ENCODE peak calls at places on chromosomes 16 and 17, in six cellular contexts. D, Q, T, K, I and P are unnamed samples.

GRCh38 chr16:3509470-3509928 is 8.7 kb downstream of the CLUAP1 start:
- DNase-seq in D (no peak), Q (no peak), T (peak), K (no peak), I (no peak), P (peak)

GRCh38 chr16:88591577-88592021 is 21.4 kb downstream of the ZC3H18 start:
- DNase-seq in D (no peak), Q (peak), T (no peak), K (peak), I (no peak), P (no peak)

GRCh38 chr17:78278139-78278741 is 46.8 kb downstream of the TMEM235 start:
- DNase-seq in D (no peak), Q (no peak), T (no peak), K (no peak), I (no peak), P (no peak)

GRCh38 chr16:85345129-85345639 is 232.9 kb upstream of the CIBAR2 start:
- DNase-seq in D (no peak), Q (no peak), T (no peak), K (no peak), I (no peak), P (no peak)

GRCh38 chr17:8800656-8801055 is 1.5 kb upstream of the MFSD6L start:
- DNase-seq in D (no peak), Q (no peak), T (no peak), K (no peak), I (no peak), P (no peak)

GRCh38 chr16:88444826-88445582 is 8.1 kb upstream of the ZFPM1 start:
- DNase-seq in D (no peak), Q (no peak), T (no peak), K (no peak), I (no peak), P (no peak)

GRCh38 chr16:3859875-3860274 is 20.6 kb downstream of the CREBBP start:
- DNase-seq in D (no peak), Q (no peak), T (no peak), K (no peak), I (no peak), P (no peak)

GRCh38 chr16:24925163-24925562 is 79.4 kb downstream of the SLC5A11 start:
- DNase-seq in D (no peak), Q (no peak), T (no peak), K (no peak), I (no peak), P (no peak)

GRCh38 chr16:9633844-9634243 is 542.4 kb downstream of the HAPSTR1 start:
- DNase-seq in D (no peak), Q (no peak), T (no peak), K (no peak), I (no peak), P (no peak)

GRCh38 chr17:50685691-50686493 is 21.8 kb downstream of the ANKRD40 start:
- DNase-seq in D (no peak), Q (no peak), T (no peak), K (no peak), I (no peak), P (no peak)

GRCh38 chr17:31533546-31534155 is 142.2 kb downstream of the RAB11FIP4 start:
- DNase-seq in D (no peak), Q (no peak), T (peak), K (peak), I (no peak), P (peak)

GRCh38 chr17:42315402-42316156 is 27.3 kb downstream of the STAT5A start:
- DNase-seq in D (no peak), Q (no peak), T (no peak), K (no peak), I (no peak), P (no peak)

GRCh38 chr17:5194346-5194745 is 2.7 kb upstream of the ZNF594 start:
- DNase-seq in D (no peak), Q (no peak), T (no peak), K (no peak), I (no peak), P (no peak)

GRCh38 chr16:83966153-83966696 is 1.8 kb upstream of the NECAB2 start:
- DNase-seq in D (no peak), Q (no peak), T (no peak), K (no peak), I (no peak), P (no peak)

GRCh38 chr16:81515281-81515680 is 70.7 kb downstream of the CMIP start:
- DNase-seq in D (no peak), Q (no peak), T (no peak), K (no peak), I (no peak), P (no peak)

GRCh38 chr16:68283840-68284595 is 19.7 kb downstream of the SLC7A6 start:
- DNase-seq in D (no peak), Q (no peak), T (no peak), K (peak), I (no peak), P (no peak)

GRCh38 chr16:53817117-53817516 is 113.2 kb downstream of the FTO start:
- DNase-seq in D (no peak), Q (no peak), T (peak), K (no peak), I (no peak), P (no peak)

GRCh38 chr16:27154573-27155521 is 48.5 kb upstream of the KDM8 start:
- DNase-seq in D (no peak), Q (peak), T (peak), K (peak), I (peak), P (peak)

GRCh38 chr16:52572656-52573055 is 25.7 kb upstream of the TOX3 start:
- DNase-seq in D (no peak), Q (no peak), T (no peak), K (no peak), I (no peak), P (no peak)

GRCh38 chr16:81519298-81520150 is 74.9 kb downstream of the CMIP start:
- DNase-seq in D (no peak), Q (peak), T (no peak), K (no peak), I (no peak), P (no peak)

GRCh38 chr17:74738051-74738996 is 1.3 kb downstream of the RAB37 start:
- DNase-seq in D (no peak), Q (no peak), T (no peak), K (peak), I (peak), P (no peak)

GRCh38 chr17:51152766-51153209 is 571 bp upstream of the NME1 start:
- DNase-seq in D (peak), Q (no peak), T (no peak), K (no peak), I (no peak), P (no peak)

GRCh38 chr16:8096211-8096610 is 494.1 kb downstream of the TMEM114 start:
- DNase-seq in D (no peak), Q (no peak), T (no peak), K (no peak), I (no peak), P (no peak)

GRCh38 chr17:36627101-36627500 is 25.7 kb downstream of the MRM1 start:
- DNase-seq in D (no peak), Q (no peak), T (no peak), K (no peak), I (no peak), P (no peak)

GRCh38 chr17:57295526-57296023 is 39.3 kb downstream of the MSI2 start:
- DNase-seq in D (no peak), Q (no peak), T (no peak), K (no peak), I (no peak), P (no peak)

GRCh38 chr17:43114101-43114691 is 11.0 kb downstream of the BRCA1 start:
- DNase-seq in D (no peak), Q (no peak), T (no peak), K (no peak), I (no peak), P (no peak)

GRCh38 chr16:9275816-9276354 is 184.4 kb downstream of the HAPSTR1 start:
- DNase-seq in D (no peak), Q (no peak), T (no peak), K (no peak), I (no peak), P (no peak)

GRCh38 chr17:42129109-42129837 is 6.7 kb downstream of the HSPB9 start:
- DNase-seq in D (no peak), Q (no peak), T (no peak), K (no peak), I (no peak), P (no peak)

GRCh38 chr17:27226611-27227234 is 67.2 kb upstream of the WSB1 start:
- DNase-seq in D (no peak), Q (no peak), T (peak), K (no peak), I (no peak), P (peak)

GRCh38 chr17:2704031-2704889 is 7.3 kb downstream of the CLUH start:
- DNase-seq in D (no peak), Q (no peak), T (no peak), K (no peak), I (no peak), P (no peak)

GRCh38 chr17:34692932-34693331 is 113.5 kb downstream of the TMEM132E start:
- DNase-seq in D (no peak), Q (no peak), T (no peak), K (no peak), I (no peak), P (no peak)

GRCh38 chr17:79732804-79733691 is 2.3 kb downstream of the ENPP7 start:
- DNase-seq in D (no peak), Q (no peak), T (no peak), K (peak), I (no peak), P (no peak)

GRCh38 chr16:77193377-77193776 is 2.4 kb downstream of the MON1B start:
- DNase-seq in D (no peak), Q (no peak), T (no peak), K (no peak), I (no peak), P (no peak)

GRCh38 chr16:58448890-58449289 is 51.1 kb upstream of the NDRG4 start:
- DNase-seq in D (no peak), Q (no peak), T (no peak), K (no peak), I (no peak), P (no peak)

GRCh38 chr16:13332713-13333255 is 431.4 kb downstream of the SHISA9 start:
- DNase-seq in D (no peak), Q (no peak), T (no peak), K (no peak), I (no peak), P (no peak)

GRCh38 chr17:76709077-76709950 is 1.5 kb downstream of the MXRA7 start:
- DNase-seq in D (no peak), Q (peak), T (no peak), K (no peak), I (no peak), P (no peak)

GRCh38 chr17:35117984-35118383 is 1.7 kb downstream of the RAD51D start:
- DNase-seq in D (no peak), Q (no peak), T (peak), K (peak), I (no peak), P (no peak)

GRCh38 chr16:67562918-67563707 is 787 bp downstream of the CTCF start:
- DNase-seq in D (peak), Q (peak), T (peak), K (peak), I (peak), P (peak)

GRCh38 chr17:51229889-51230288 is 30.0 kb downstream of the MBTD1 start:
- DNase-seq in D (no peak), Q (no peak), T (no peak), K (no peak), I (no peak), P (no peak)